ENCODE peak calls at places on chromosome 2, in seven cellular contexts. One of them, this sample, is unnamed.

GRCh38 chr2:40516604-40517003 is 64.7 kb upstream of the SLC8A1 start:
- DNase-seq in CD4-positive, alpha-beta T cell: no peak
- DNase-seq in IMR-90: no peak
- DNase-seq in mammary epithelial cell: no peak
- DNase-seq in dorsolateral prefrontal cortex: no peak
- DNase-seq in HFFc6: no peak
- DNase-seq in GM23338: no peak
- DNase-seq in this sample: no peak

GRCh38 chr2:134934641-134935040 is 16.0 kb downstream of the CCNT2 start:
- DNase-seq in mammary epithelial cell: no peak
- DNase-seq in CD4-positive, alpha-beta T cell: no peak
- DNase-seq in HFFc6: no peak
- DNase-seq in GM23338: no peak
- DNase-seq in IMR-90: no peak
- DNase-seq in dorsolateral prefrontal cortex: no peak
- DNase-seq in this sample: no peak

GRCh38 chr2:207863345-207863744 is 93.6 kb upstream of the FZD5 start:
- DNase-seq in GM23338: no peak
- DNase-seq in dorsolateral prefrontal cortex: no peak
- DNase-seq in mammary epithelial cell: no peak
- DNase-seq in IMR-90: no peak
- DNase-seq in HFFc6: no peak
- DNase-seq in CD4-positive, alpha-beta T cell: no peak
- DNase-seq in this sample: no peak

GRCh38 chr2:209773377-209773776 is 1.7 kb downstream of the UNC80 start:
- DNase-seq in dorsolateral prefrontal cortex: no peak
- DNase-seq in GM23338: peak
- DNase-seq in HFFc6: no peak
- DNase-seq in CD4-positive, alpha-beta T cell: no peak
- DNase-seq in mammary epithelial cell: no peak
- DNase-seq in IMR-90: no peak
- DNase-seq in this sample: no peak

GRCh38 chr2:67581751-67582150 is 184.6 kb downstream of the ETAA1 start:
- DNase-seq in dorsolateral prefrontal cortex: no peak
- DNase-seq in IMR-90: no peak
- DNase-seq in GM23338: peak
- DNase-seq in CD4-positive, alpha-beta T cell: no peak
- DNase-seq in HFFc6: no peak
- DNase-seq in mammary epithelial cell: no peak
- DNase-seq in this sample: no peak

GRCh38 chr2:198441876-198442275 is 637.5 kb downstream of the PLCL1 start:
- DNase-seq in mammary epithelial cell: peak
- DNase-seq in IMR-90: peak
- DNase-seq in GM23338: no peak
- DNase-seq in CD4-positive, alpha-beta T cell: no peak
- DNase-seq in dorsolateral prefrontal cortex: no peak
- DNase-seq in HFFc6: no peak
- DNase-seq in this sample: no peak

GRCh38 chr2:85326946-85327756 is 638 bp downstream of the TGOLN2 start:
- DNase-seq in CD4-positive, alpha-beta T cell: peak
- DNase-seq in IMR-90: peak
- DNase-seq in HFFc6: peak
- DNase-seq in dorsolateral prefrontal cortex: peak
- DNase-seq in GM23338: peak
- DNase-seq in mammary epithelial cell: peak
- DNase-seq in this sample: peak

GRCh38 chr2:43458002-43458628 is 137.7 kb downstream of the THADA start:
- DNase-seq in dorsolateral prefrontal cortex: no peak
- DNase-seq in mammary epithelial cell: peak
- DNase-seq in GM23338: no peak
- DNase-seq in CD4-positive, alpha-beta T cell: no peak
- DNase-seq in HFFc6: peak
- DNase-seq in IMR-90: peak
- DNase-seq in this sample: no peak

GRCh38 chr2:212926948-212927347 is 224.5 kb downstream of the IKZF2 start:
- DNase-seq in HFFc6: no peak
- DNase-seq in IMR-90: no peak
- DNase-seq in dorsolateral prefrontal cortex: no peak
- DNase-seq in CD4-positive, alpha-beta T cell: no peak
- DNase-seq in GM23338: no peak
- DNase-seq in mammary epithelial cell: no peak
- DNase-seq in this sample: no peak

GRCh38 chr2:198100323-198100722 is 295.9 kb downstream of the PLCL1 start:
- DNase-seq in GM23338: no peak
- DNase-seq in IMR-90: peak
- DNase-seq in CD4-positive, alpha-beta T cell: no peak
- DNase-seq in HFFc6: no peak
- DNase-seq in mammary epithelial cell: peak
- DNase-seq in dorsolateral prefrontal cortex: no peak
- DNase-seq in this sample: no peak

DNA sequence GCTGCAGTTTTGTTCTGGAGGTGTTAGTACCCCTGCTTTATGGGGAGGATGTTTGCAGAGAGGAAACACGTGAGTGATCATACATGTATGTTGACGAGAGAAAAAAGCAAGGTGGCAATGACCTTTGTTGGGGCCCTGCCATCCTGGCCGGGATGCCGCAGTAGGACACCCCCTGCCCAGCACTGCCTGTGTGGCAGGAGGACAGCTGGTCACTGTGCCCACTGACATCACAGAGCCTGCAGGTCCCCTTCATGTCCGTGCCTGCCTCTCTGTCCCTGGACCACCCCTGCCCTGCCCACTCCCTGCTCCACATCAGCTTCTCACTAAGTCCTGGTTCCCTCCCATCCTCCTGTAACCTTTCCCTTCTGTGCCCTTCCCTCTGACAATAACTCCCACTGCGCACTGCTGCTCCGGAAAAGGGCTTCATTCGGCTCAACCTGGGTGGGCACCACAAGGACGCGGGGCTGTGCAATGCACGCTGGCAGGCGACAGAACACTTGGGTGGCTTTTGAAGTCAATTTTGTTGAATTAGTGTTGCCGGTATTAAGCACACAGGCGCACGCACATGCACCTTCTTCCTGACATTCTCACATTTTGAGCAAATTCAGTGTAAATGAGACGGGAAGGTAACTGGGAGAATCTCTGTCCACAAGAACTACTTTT is 51.5 kb upstream of the TWIST2 start:
- DNase-seq in CD4-positive, alpha-beta T cell: no peak
- DNase-seq in dorsolateral prefrontal cortex: no peak
- DNase-seq in HFFc6: no peak
- DNase-seq in GM23338: no peak
- DNase-seq in IMR-90: no peak
- DNase-seq in mammary epithelial cell: no peak
- DNase-seq in this sample: no peak
- TF ChIP-seq CTCF in CD4-positive, alpha-beta T cell: no peak
- TF ChIP-seq CTCF in dorsolateral prefrontal cortex: no peak
- TF ChIP-seq CTCF in HFFc6: no peak
- TF ChIP-seq CTCF in GM23338: no peak
- TF ChIP-seq CTCF in IMR-90: no peak
- TF ChIP-seq CTCF in mammary epithelial cell: no peak
- TF ChIP-seq CTCF in this sample: no peak

GRCh38 chr2:101829429-101829828 is 131.9 kb downstream of the MAP4K4 start:
- DNase-seq in HFFc6: no peak
- DNase-seq in GM23338: no peak
- DNase-seq in IMR-90: no peak
- DNase-seq in CD4-positive, alpha-beta T cell: no peak
- DNase-seq in dorsolateral prefrontal cortex: no peak
- DNase-seq in mammary epithelial cell: no peak
- DNase-seq in this sample: peak

GRCh38 chr2:101830555-101830954 is 133.0 kb downstream of the MAP4K4 start:
- DNase-seq in mammary epithelial cell: peak
- DNase-seq in IMR-90: peak
- DNase-seq in dorsolateral prefrontal cortex: no peak
- DNase-seq in HFFc6: peak
- DNase-seq in CD4-positive, alpha-beta T cell: no peak
- DNase-seq in GM23338: no peak
- DNase-seq in this sample: no peak

GRCh38 chr2:101832114-101832513 is 134.6 kb downstream of the MAP4K4 start:
- DNase-seq in HFFc6: no peak
- DNase-seq in GM23338: no peak
- DNase-seq in dorsolateral prefrontal cortex: no peak
- DNase-seq in mammary epithelial cell: no peak
- DNase-seq in IMR-90: no peak
- DNase-seq in CD4-positive, alpha-beta T cell: no peak
- DNase-seq in this sample: no peak

GRCh38 chr2:101830146-101830545 is 132.6 kb downstream of the MAP4K4 start:
- DNase-seq in HFFc6: no peak
- DNase-seq in mammary epithelial cell: no peak
- DNase-seq in dorsolateral prefrontal cortex: no peak
- DNase-seq in IMR-90: no peak
- DNase-seq in GM23338: no peak
- DNase-seq in CD4-positive, alpha-beta T cell: no peak
- DNase-seq in this sample: no peak

DNA sequence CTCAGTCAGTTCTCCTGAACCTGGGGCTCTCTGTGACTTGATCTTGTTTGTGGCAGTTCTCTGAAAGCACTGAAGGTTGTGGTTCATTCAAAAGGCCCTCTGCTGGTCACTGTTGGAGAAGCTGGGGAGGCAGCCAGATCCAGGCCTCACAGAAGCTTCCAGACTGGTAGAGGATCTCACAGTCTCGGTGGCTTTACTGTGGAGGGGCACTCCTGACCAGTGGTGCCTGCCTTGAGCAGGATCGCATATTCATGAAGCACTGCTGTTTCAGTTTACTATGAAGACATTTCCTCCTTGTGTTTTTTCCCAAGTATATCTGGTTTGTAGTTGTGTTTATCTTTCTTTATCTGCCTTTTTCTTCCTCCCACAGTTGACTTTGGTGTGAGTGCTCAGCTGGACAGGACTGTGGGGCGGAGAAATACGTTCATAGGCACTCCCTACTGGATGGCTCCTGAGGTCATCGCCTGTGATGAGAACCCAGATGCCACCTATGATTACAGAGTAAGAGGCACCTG is 133.9 kb downstream of the MAP4K4 start:
- DNase-seq in HFFc6: peak
- DNase-seq in GM23338: peak
- DNase-seq in IMR-90: peak
- DNase-seq in mammary epithelial cell: peak
- DNase-seq in CD4-positive, alpha-beta T cell: peak
- DNase-seq in dorsolateral prefrontal cortex: peak
- DNase-seq in this sample: peak
- TF ChIP-seq CTCF in HFFc6: peak
- TF ChIP-seq CTCF in GM23338: peak
- TF ChIP-seq CTCF in IMR-90: peak
- TF ChIP-seq CTCF in mammary epithelial cell: peak
- TF ChIP-seq CTCF in CD4-positive, alpha-beta T cell: peak
- TF ChIP-seq CTCF in dorsolateral prefrontal cortex: peak
- TF ChIP-seq CTCF in this sample: peak

GRCh38 chr2:118535818-118536212 is 311.6 kb downstream of the EN1 start:
- DNase-seq in mammary epithelial cell: no peak
- DNase-seq in IMR-90: no peak
- DNase-seq in HFFc6: no peak
- DNase-seq in GM23338: no peak
- DNase-seq in dorsolateral prefrontal cortex: no peak
- DNase-seq in CD4-positive, alpha-beta T cell: no peak
- DNase-seq in this sample: peak

GRCh38 chr2:118535171-118535817 is 312.2 kb downstream of the EN1 start:
- DNase-seq in CD4-positive, alpha-beta T cell: no peak
- DNase-seq in dorsolateral prefrontal cortex: no peak
- DNase-seq in IMR-90: no peak
- DNase-seq in mammary epithelial cell: no peak
- DNase-seq in GM23338: peak
- DNase-seq in HFFc6: no peak
- DNase-seq in this sample: no peak

GRCh38 chr2:118536306-118536705 is 311.1 kb downstream of the EN1 start:
- DNase-seq in IMR-90: no peak
- DNase-seq in HFFc6: no peak
- DNase-seq in mammary epithelial cell: no peak
- DNase-seq in CD4-positive, alpha-beta T cell: no peak
- DNase-seq in dorsolateral prefrontal cortex: no peak
- DNase-seq in GM23338: no peak
- DNase-seq in this sample: no peak

DNA sequence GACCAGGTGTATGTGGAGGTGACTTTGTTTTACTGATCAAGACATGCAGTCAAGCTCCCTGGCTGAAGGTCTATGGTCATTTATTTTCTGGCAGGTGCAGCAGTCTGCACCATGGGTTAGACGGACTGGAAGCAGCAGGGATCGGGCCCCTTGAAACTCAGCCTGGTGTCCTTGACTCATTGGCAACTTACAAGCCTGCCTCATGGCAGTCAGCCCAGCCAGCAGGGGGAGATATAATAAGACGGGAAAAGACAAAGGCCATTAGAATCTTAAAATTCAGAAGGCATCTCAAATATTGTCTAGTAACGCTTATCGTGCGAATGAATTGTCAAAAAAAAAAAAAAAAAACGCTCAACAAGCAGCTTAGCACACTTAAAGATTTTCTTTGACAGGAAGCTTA is 308.2 kb downstream of the EN1 start:
- DNase-seq in CD4-positive, alpha-beta T cell: no peak
- DNase-seq in dorsolateral prefrontal cortex: no peak
- DNase-seq in HFFc6: no peak
- DNase-seq in mammary epithelial cell: no peak
- DNase-seq in GM23338: peak
- DNase-seq in IMR-90: peak
- DNase-seq in this sample: no peak
- TF ChIP-seq CTCF in CD4-positive, alpha-beta T cell: no peak
- TF ChIP-seq CTCF in dorsolateral prefrontal cortex: peak
- TF ChIP-seq CTCF in HFFc6: peak
- TF ChIP-seq CTCF in mammary epithelial cell: peak
- TF ChIP-seq CTCF in GM23338: peak
- TF ChIP-seq CTCF in IMR-90: peak
- TF ChIP-seq CTCF in this sample: peak

GRCh38 chr2:151071382-151071781 is 190.3 kb downstream of the RBM43 start:
- DNase-seq in dorsolateral prefrontal cortex: no peak
- DNase-seq in IMR-90: peak
- DNase-seq in mammary epithelial cell: peak
- DNase-seq in GM23338: peak
- DNase-seq in HFFc6: peak
- DNase-seq in CD4-positive, alpha-beta T cell: no peak
- DNase-seq in this sample: no peak
- TF ChIP-seq CTCF in dorsolateral prefrontal cortex: no peak
- TF ChIP-seq CTCF in IMR-90: peak
- TF ChIP-seq CTCF in mammary epithelial cell: peak
- TF ChIP-seq CTCF in GM23338: peak
- TF ChIP-seq CTCF in HFFc6: peak
- TF ChIP-seq CTCF in CD4-positive, alpha-beta T cell: no peak
- TF ChIP-seq CTCF in this sample: no peak

GRCh38 chr2:53767405-53768232 is at the start of gene CHAC2:
- DNase-seq in GM23338: peak
- DNase-seq in mammary epithelial cell: peak
- DNase-seq in HFFc6: peak
- DNase-seq in dorsolateral prefrontal cortex: peak
- DNase-seq in IMR-90: peak
- DNase-seq in CD4-positive, alpha-beta T cell: peak
- DNase-seq in this sample: peak
- TF ChIP-seq CTCF in GM23338: peak
- TF ChIP-seq CTCF in mammary epithelial cell: no peak
- TF ChIP-seq CTCF in HFFc6: peak
- TF ChIP-seq CTCF in dorsolateral prefrontal cortex: peak
- TF ChIP-seq CTCF in IMR-90: no peak
- TF ChIP-seq CTCF in CD4-positive, alpha-beta T cell: peak
- TF ChIP-seq CTCF in this sample: peak

GRCh38 chr2:63424329-63425078 is 163.8 kb downstream of the WDPCP start:
- DNase-seq in dorsolateral prefrontal cortex: no peak
- DNase-seq in HFFc6: peak
- DNase-seq in mammary epithelial cell: peak
- DNase-seq in CD4-positive, alpha-beta T cell: no peak
- DNase-seq in IMR-90: peak
- DNase-seq in GM23338: peak
- DNase-seq in this sample: peak
- TF ChIP-seq CTCF in dorsolateral prefrontal cortex: peak
- TF ChIP-seq CTCF in HFFc6: peak
- TF ChIP-seq CTCF in mammary epithelial cell: peak
- TF ChIP-seq CTCF in CD4-positive, alpha-beta T cell: peak
- TF ChIP-seq CTCF in IMR-90: peak
- TF ChIP-seq CTCF in GM23338: peak
- TF ChIP-seq CTCF in this sample: peak